ENCODE peak calls at places on chromosomes 5 and 9, in five cellular contexts. O is tibial artery, E is AG04450, P is HepG2, Z is HCT116. K is an unnamed sample.

GRCh38 chr5:103487253-103487652 is 75.3 kb downstream of the NUDT12 start:
- DNase-seq in O (no peak), E (no peak), P (no peak), Z (no peak), K (no peak)

GRCh38 chr9:96884443-96884842 is 30.1 kb upstream of the ZNF782 start:
- DNase-seq in O (no peak), E (peak), P (peak), Z (peak), K (no peak)

GRCh38 chr5:537098-537497 is 12.8 kb upstream of the SLC9A3 start:
- DNase-seq in O (no peak), E (no peak), P (no peak), Z (no peak), K (no peak)

GRCh38 chr9:133979124-133979920 is 12.8 kb downstream of the VAV2 start:
- DNase-seq in O (peak), E (no peak), P (peak), Z (no peak), K (no peak)

GRCh38 chr5:166957763-166958162 is 1333.7 kb upstream of the WWC1 start:
- DNase-seq in O (no peak), E (no peak), P (no peak), Z (no peak), K (no peak)

GRCh38 chr5:28954074-28954473 is 1915.7 kb upstream of the CDH9 start:
- DNase-seq in O (no peak), E (no peak), P (no peak), Z (no peak), K (no peak)

GRCh38 chr5:155082401-155082800 is 68.8 kb downstream of the KIF4B start:
- DNase-seq in O (no peak), E (peak), P (no peak), Z (peak), K (no peak)

GRCh38 chr5:81242906-81243436 is 9.8 kb downstream of the CKMT2 start:
- DNase-seq in O (no peak), E (no peak), P (no peak), Z (no peak), K (peak)

GRCh38 chr5:33166971-33167370 is 273.8 kb upstream of the TARS1 start:
- DNase-seq in O (no peak), E (no peak), P (no peak), Z (no peak), K (no peak)

GRCh38 chr9:83596899-83597504 is 25.9 kb upstream of the IDNK start:
- DNase-seq in O (no peak), E (no peak), P (no peak), Z (peak), K (no peak)

GRCh38 chr9:81052846-81053245 is 636.5 kb downstream of the TLE1 start:
- DNase-seq in O (no peak), E (no peak), P (no peak), Z (no peak), K (no peak)

GRCh38 chr9:82600536-82601271 is 462.2 kb downstream of the RASEF start:
- DNase-seq in O (no peak), E (no peak), P (peak), Z (no peak), K (no peak)

GRCh38 chr5:136143312-136143711 is 10.7 kb downstream of the SMAD5 start:
- DNase-seq in O (no peak), E (no peak), P (no peak), Z (no peak), K (no peak)

GRCh38 chr9:35490155-35490909 is 421 bp downstream of the RUSC2 start:
- DNase-seq in O (peak), E (no peak), P (no peak), Z (no peak), K (peak)

GRCh38 chr9:135526089-135526729 is 5.0 kb downstream of the LCN1 start:
- DNase-seq in O (no peak), E (no peak), P (no peak), Z (no peak), K (no peak)

GRCh38 chr5:138601444-138601843 is 26.2 kb upstream of the HSPA9 start:
- DNase-seq in O (no peak), E (peak), P (no peak), Z (no peak), K (no peak)

GRCh38 chr9:69916950-69917349 is 96.3 kb downstream of the CFAP95 start:
- DNase-seq in O (no peak), E (no peak), P (no peak), Z (no peak), K (no peak)

GRCh38 chr9:70261131-70261870 is 2.5 kb downstream of the SMC5 start:
- DNase-seq in O (no peak), E (no peak), P (no peak), Z (no peak), K (no peak)

GRCh38 chr5:159324986-159325385 is 5.3 kb downstream of the IL12B start:
- DNase-seq in O (no peak), E (no peak), P (no peak), Z (no peak), K (no peak)

GRCh38 chr9:119298076-119298853 is 71.0 kb downstream of the BRINP1 start:
- DNase-seq in O (no peak), E (no peak), P (no peak), Z (no peak), K (no peak)

GRCh38 chr9:110303136-110303535 is 34.5 kb downstream of the TXNDC8 start:
- DNase-seq in O (no peak), E (no peak), P (no peak), Z (no peak), K (no peak)

GRCh38 chr9:87842878-87843585 is 39.6 kb upstream of the SPATA31E1 start:
- DNase-seq in O (no peak), E (no peak), P (no peak), Z (no peak), K (peak)

GRCh38 chr9:121915304-121915625 is 177.8 kb downstream of the TTLL11 start:
- DNase-seq in O (no peak), E (no peak), P (no peak), Z (no peak), K (no peak)